ENCODE peak calls at places on chromosomes 2 and 18, in seven cellular contexts. Q is HCT116, S is H1, D is GM12878, M is SK-N-SH, L is K562, N is HepG2. X is an unnamed sample.

GRCh38 chr18:60980422-60981005 is 352.7 kb upstream of the CDH20 start:
- DNase-seq in Q (no peak), S (no peak), D (no peak), M (no peak), L (no peak), N (no peak), X (no peak)

GRCh38 chr2:115163572-115163971 is 721.1 kb downstream of the DPP10 start:
- DNase-seq in Q (no peak), S (no peak), D (no peak), M (peak), L (no peak), N (no peak), X (no peak)

GRCh38 chr18:54806526-54806925 is 21.8 kb upstream of the RAB27B start:
- DNase-seq in Q (no peak), S (no peak), D (no peak), M (no peak), L (no peak), N (no peak), X (no peak)

GRCh38 chr2:241609859-241610793 is 26.8 kb downstream of the THAP4 start:
- DNase-seq in Q (no peak), S (peak), D (peak), M (no peak), L (peak), N (peak), X (no peak)

GRCh38 chr18:23784811-23785245 is 95.6 kb downstream of the LAMA3 start:
- DNase-seq in Q (no peak), S (peak), D (no peak), M (no peak), L (no peak), N (no peak), X (no peak)

GRCh38 chr18:8536226-8536625 is 73.0 kb upstream of the RAB12 start:
- DNase-seq in Q (no peak), S (no peak), D (no peak), M (peak), L (no peak), N (no peak), X (no peak)

GRCh38 chr2:102615620-102616436 is 3.5 kb upstream of the SLC9A2 start:
- DNase-seq in Q (peak), S (no peak), D (no peak), M (peak), L (peak), N (peak), X (peak)

GRCh38 chr18:68035709-68036522 is 519.4 kb upstream of the DSEL start:
- DNase-seq in Q (no peak), S (no peak), D (no peak), M (no peak), L (no peak), N (no peak), X (no peak)

GRCh38 chr18:79480171-79480981 is 84.6 kb downstream of the NFATC1 start:
- DNase-seq in Q (no peak), S (no peak), D (no peak), M (no peak), L (no peak), N (no peak), X (no peak)

GRCh38 chr2:112731479-112731878 is 10.7 kb downstream of the NT5DC4 start:
- DNase-seq in Q (no peak), S (no peak), D (no peak), M (no peak), L (no peak), N (no peak), X (no peak)

GRCh38 chr2:241803387-241804325 is 5.3 kb upstream of the NEU4 start:
- DNase-seq in Q (no peak), S (no peak), D (no peak), M (peak), L (peak), N (no peak), X (no peak)

GRCh38 chr2:69768217-69768616 is 26.3 kb downstream of the ANXA4 start:
- DNase-seq in Q (no peak), S (no peak), D (no peak), M (no peak), L (no peak), N (no peak), X (no peak)

GRCh38 chr18:79856119-79857080 is 58.7 kb downstream of the KCNG2 start:
- DNase-seq in Q (no peak), S (peak), D (no peak), M (peak), L (no peak), N (no peak), X (peak)

GRCh38 chr2:154710078-154710477 is 11.6 kb downstream of the KCNJ3 start:
- DNase-seq in Q (no peak), S (no peak), D (no peak), M (no peak), L (no peak), N (no peak), X (no peak)

GRCh38 chr2:25340340-25340886 is 1.3 kb downstream of the DNMT3A start:
- DNase-seq in Q (no peak), S (no peak), D (no peak), M (peak), L (peak), N (no peak), X (no peak)

GRCh38 chr2:73243884-73244570 is 9.9 kb downstream of the CCT7 start:
- DNase-seq in Q (no peak), S (no peak), D (no peak), M (peak), L (no peak), N (no peak), X (peak)

GRCh38 chr2:226622484-226622883 is 177.1 kb downstream of the IRS1 start:
- DNase-seq in Q (no peak), S (no peak), D (no peak), M (no peak), L (no peak), N (peak), X (no peak)

GRCh38 chr2:54632733-54633692 is 90.4 kb upstream of the EML6 start:
- DNase-seq in Q (no peak), S (no peak), D (no peak), M (no peak), L (no peak), N (no peak), X (no peak)

GRCh38 chr2:70962211-70962884 is 16.1 kb upstream of the ANKRD53 start:
- DNase-seq in Q (no peak), S (no peak), D (no peak), M (peak), L (no peak), N (no peak), X (no peak)

GRCh38 chr2:32284321-32284720 is 6.6 kb downstream of the YIPF4 start:
- DNase-seq in Q (no peak), S (no peak), D (no peak), M (no peak), L (no peak), N (no peak), X (no peak)

GRCh38 chr18:63763831-63764600 is 11.2 kb upstream of the SERPINB7 start:
- DNase-seq in Q (no peak), S (no peak), D (no peak), M (no peak), L (no peak), N (no peak), X (no peak)

GRCh38 chr2:101327863-101328394 is 19.4 kb upstream of the RNF149 start:
- DNase-seq in Q (peak), S (no peak), D (no peak), M (no peak), L (no peak), N (no peak), X (peak)

GRCh38 chr18:8212893-8213805 is 396.1 kb upstream of the RAB12 start:
- DNase-seq in Q (no peak), S (no peak), D (no peak), M (no peak), L (no peak), N (no peak), X (no peak)

GRCh38 chr2:72685666-72686065 is 140.2 kb downstream of the EXOC6B start:
- DNase-seq in Q (no peak), S (no peak), D (no peak), M (no peak), L (no peak), N (no peak), X (no peak)

GRCh38 chr2:181072486-181072885 is 92.1 kb downstream of the UBE2E3 start:
- DNase-seq in Q (no peak), S (no peak), D (no peak), M (no peak), L (no peak), N (no peak), X (no peak)

GRCh38 chr2:55033921-55034320 is 16.3 kb downstream of the RTN4 start:
- DNase-seq in Q (no peak), S (no peak), D (no peak), M (no peak), L (no peak), N (no peak), X (no peak)

GRCh38 chr2:170244555-170244954 is 66.6 kb downstream of the MYO3B start:
- DNase-seq in Q (no peak), S (no peak), D (no peak), M (no peak), L (no peak), N (no peak), X (no peak)

GRCh38 chr2:11771971-11772615 is 25.7 kb downstream of the LPIN1 start:
- DNase-seq in Q (no peak), S (no peak), D (no peak), M (no peak), L (no peak), N (no peak), X (no peak)

GRCh38 chr2:219205165-219205538 is 1.4 kb upstream of the ZFAND2B start:
- DNase-seq in Q (no peak), S (no peak), D (no peak), M (no peak), L (no peak), N (no peak), X (no peak)

GRCh38 chr2:70310899-70311298 is 9.0 kb upstream of the FAM136A start:
- DNase-seq in Q (no peak), S (no peak), D (no peak), M (no peak), L (no peak), N (no peak), X (no peak)

GRCh38 chr2:200077838-200078237 is 122.5 kb downstream of the MAIP1 start:
- DNase-seq in Q (no peak), S (no peak), D (no peak), M (peak), L (no peak), N (no peak), X (no peak)

GRCh38 chr2:120180066-120180465 is 43.1 kb downstream of the TMEM185B start:
- DNase-seq in Q (no peak), S (no peak), D (no peak), M (no peak), L (no peak), N (no peak), X (no peak)

GRCh38 chr2:10245661-10246060 is 57.0 kb upstream of the HPCAL1 start:
- DNase-seq in Q (no peak), S (no peak), D (no peak), M (no peak), L (no peak), N (no peak), X (no peak)

GRCh38 chr2:128423788-128424165 is 105.1 kb upstream of the HS6ST1 start:
- DNase-seq in Q (no peak), S (no peak), D (no peak), M (no peak), L (no peak), N (no peak), X (no peak)

GRCh38 chr2:62197017-62197586 is 1.2 kb downstream of the B3GNT2 start:
- DNase-seq in Q (no peak), S (no peak), D (no peak), M (peak), L (peak), N (peak), X (no peak)

GRCh38 chr2:42978175-42978886 is 185.9 kb upstream of the HAAO start:
- DNase-seq in Q (no peak), S (no peak), D (no peak), M (peak), L (no peak), N (peak), X (no peak)

GRCh38 chr2:37843554-37843953 is 81.5 kb upstream of the RMDN2 start:
- DNase-seq in Q (no peak), S (no peak), D (no peak), M (no peak), L (no peak), N (no peak), X (no peak)

GRCh38 chr2:102155703-102156515 is 13.4 kb downstream of the IL1R1 start:
- DNase-seq in Q (no peak), S (no peak), D (no peak), M (no peak), L (no peak), N (peak), X (no peak)

GRCh38 chr2:99488587-99488998 is 1.2 kb downstream of the REV1 start:
- DNase-seq in Q (no peak), S (no peak), D (peak), M (peak), L (no peak), N (peak), X (no peak)
- TF ChIP-seq JUND in Q (no peak), S (no peak), D (no peak), M (no peak), L (no peak), N (no peak), X (no peak)

DNA sequence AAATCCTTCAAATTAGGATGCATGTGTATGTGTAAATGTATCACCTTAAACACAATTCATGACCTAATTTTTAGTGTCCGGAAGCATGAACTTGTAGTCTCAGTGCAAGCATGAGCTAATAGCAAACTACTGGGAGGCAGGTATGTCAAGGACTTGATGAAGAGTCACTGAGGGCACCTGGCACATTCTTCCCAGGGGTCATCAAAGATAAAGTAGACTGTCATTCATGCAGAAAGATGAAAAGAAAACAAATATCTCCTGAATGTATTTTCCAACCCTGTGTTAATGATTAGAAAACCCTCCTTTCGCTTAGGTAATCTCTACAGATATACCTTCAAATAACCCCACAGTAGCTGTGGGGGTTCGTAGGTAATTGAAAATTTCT is 234.9 kb downstream of the SOCS6 start:
- DNase-seq in Q (no peak), S (no peak), D (no peak), M (no peak), L (no peak), N (peak), X (no peak)
- TF ChIP-seq JUND in Q (no peak), S (no peak), D (no peak), M (no peak), L (no peak), N (no peak), X (no peak)

GRCh38 chr2:45936623-45936979 is 285.1 kb downstream of the PRKCE start:
- DNase-seq in Q (no peak), S (no peak), D (no peak), M (no peak), L (no peak), N (no peak), X (no peak)
- TF ChIP-seq JUND in Q (no peak), S (no peak), D (no peak), M (no peak), L (no peak), N (no peak), X (no peak)

GRCh38 chr2:142920579-142920978 is 43.1 kb downstream of the KYNU start:
- DNase-seq in Q (no peak), S (no peak), D (no peak), M (no peak), L (no peak), N (no peak), X (no peak)

GRCh38 chr2:142918624-142919023 is 41.2 kb downstream of the KYNU start:
- DNase-seq in Q (no peak), S (no peak), D (no peak), M (no peak), L (no peak), N (no peak), X (no peak)

GRCh38 chr2:142914507-142915313 is 37.2 kb downstream of the KYNU start:
- DNase-seq in Q (no peak), S (no peak), D (peak), M (no peak), L (no peak), N (no peak), X (peak)

DNA sequence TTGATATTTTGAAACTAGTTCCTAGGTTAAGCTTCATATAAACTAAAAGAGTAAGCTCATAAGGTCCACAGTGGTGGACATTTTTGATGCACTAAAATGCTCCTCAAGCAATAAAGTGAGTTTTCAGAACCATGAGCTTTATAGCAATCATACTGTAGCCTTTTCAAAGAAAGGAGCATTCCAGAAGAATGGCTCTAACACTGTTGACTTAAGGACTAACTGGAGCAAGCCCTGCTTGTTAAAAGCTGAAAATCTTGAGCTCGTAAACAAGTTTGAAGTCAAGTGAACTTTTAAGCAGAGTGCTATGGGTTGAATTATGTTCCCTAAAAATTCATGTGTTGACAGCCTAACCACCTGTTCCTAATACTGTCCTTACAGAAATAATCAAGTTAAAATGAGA is 38.0 kb downstream of the KYNU start:
- DNase-seq in Q (no peak), S (no peak), D (no peak), M (no peak), L (no peak), N (no peak), X (peak)
- TF ChIP-seq JUND in Q (no peak), S (no peak), D (no peak), M (no peak), L (no peak), N (no peak), X (no peak)

DNA sequence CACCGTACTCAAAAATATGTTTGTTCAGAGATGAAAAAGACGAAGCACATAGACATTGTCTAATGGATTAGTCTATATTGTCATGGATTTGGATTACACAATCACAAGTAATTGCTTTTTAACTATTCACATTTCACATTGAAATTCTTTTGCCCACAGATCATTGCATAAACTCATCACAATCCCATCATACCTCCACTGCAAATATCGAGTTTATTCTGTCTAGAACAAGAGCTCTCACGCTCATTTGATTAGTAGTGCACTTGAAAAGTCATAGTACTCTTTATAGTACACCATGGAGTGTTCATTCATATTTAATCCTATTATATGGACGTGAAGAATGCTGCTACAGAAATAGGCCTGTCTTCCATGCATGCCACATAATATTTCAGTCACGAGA is 97.9 kb upstream of the SOX11 start:
- DNase-seq in Q (no peak), S (no peak), D (no peak), M (no peak), L (no peak), N (no peak), X (no peak)
- TF ChIP-seq JUND in Q (no peak), S (no peak), D (no peak), M (no peak), L (no peak), N (no peak), X (no peak)

X was measured in T47D.